ENCODE peak calls at places on chromosomes 4 and X, in five cellular contexts. R, H, S, U and N are unnamed samples.

GRCh38 chr4:85370400-85371032 is 104.4 kb upstream of the ARHGAP24 start:
- DNase-seq in U (no peak), H (no peak), S (peak), R (peak), N (peak)

GRCh38 chr4:148539387-148539786 is 97.2 kb upstream of the NR3C2 start:
- DNase-seq in R (no peak), U (no peak), S (no peak), H (no peak), N (no peak)

GRCh38 chrX:46710927-46711623 is 47.8 kb downstream of the SLC9A7 start:
- DNase-seq in R (no peak), S (peak), U (no peak), H (no peak), N (no peak)

GRCh38 chr4:88765729-88766128 is 68.1 kb upstream of the NAP1L5 start:
- DNase-seq in U (no peak), H (no peak), R (no peak), S (peak), N (no peak)

GRCh38 chr4:1305781-1306455 is 16.2 kb downstream of the MAEA start:
- DNase-seq in R (no peak), H (peak), S (no peak), U (no peak), N (peak)

GRCh38 chrX:151711787-151712186 is 4.0 kb upstream of the FATE1 start:
- DNase-seq in R (no peak), U (no peak), S (no peak), H (no peak), N (no peak)

GRCh38 chr4:139300431-139301142 is 718 bp upstream of the NAA15 start:
- DNase-seq in H (no peak), U (no peak), R (no peak), S (peak), N (peak)

GRCh38 chr4:94976371-94977011 is 218.7 kb downstream of the BMPR1B start:
- DNase-seq in S (no peak), U (no peak), H (no peak), R (no peak), N (no peak)

GRCh38 chr4:6197433-6198174 is 2.7 kb downstream of the JAKMIP1 start:
- DNase-seq in S (no peak), R (no peak), U (no peak), H (no peak), N (no peak)

GRCh38 chr4:157040380-157040779 is 35.6 kb upstream of the GLRB start:
- DNase-seq in R (no peak), S (no peak), U (no peak), H (no peak), N (no peak)

GRCh38 chr4:157048248-157048647 is 27.7 kb upstream of the GLRB start:
- DNase-seq in S (no peak), U (no peak), H (no peak), R (no peak), N (no peak)

GRCh38 chr4:157045507-157046127 is 30.3 kb upstream of the GLRB start:
- DNase-seq in H (no peak), S (peak), U (no peak), R (no peak), N (no peak)

GRCh38 chr4:157043131-157043530 is 32.8 kb upstream of the GLRB start:
- DNase-seq in S (peak), U (no peak), R (no peak), H (no peak), N (no peak)
- TF ChIP-seq CTCF in S (no peak), U (no peak), R (no peak), H (no peak), N (no peak)

GRCh38 chrX:72006461-72006860 is 95.8 kb downstream of the NHSL2 start:
- DNase-seq in S (no peak), R (no peak), U (no peak), H (no peak), N (no peak)
- TF ChIP-seq CTCF in S (no peak), R (no peak), U (no peak), H (no peak), N (no peak)

GRCh38 chrX:154373340-154374306 is 811 bp downstream of the FLNA start:
- DNase-seq in U (no peak), R (peak), H (no peak), S (peak), N (no peak)
- TF ChIP-seq CTCF in U (peak), R (peak), H (peak), S (peak), N (peak)

DNA sequence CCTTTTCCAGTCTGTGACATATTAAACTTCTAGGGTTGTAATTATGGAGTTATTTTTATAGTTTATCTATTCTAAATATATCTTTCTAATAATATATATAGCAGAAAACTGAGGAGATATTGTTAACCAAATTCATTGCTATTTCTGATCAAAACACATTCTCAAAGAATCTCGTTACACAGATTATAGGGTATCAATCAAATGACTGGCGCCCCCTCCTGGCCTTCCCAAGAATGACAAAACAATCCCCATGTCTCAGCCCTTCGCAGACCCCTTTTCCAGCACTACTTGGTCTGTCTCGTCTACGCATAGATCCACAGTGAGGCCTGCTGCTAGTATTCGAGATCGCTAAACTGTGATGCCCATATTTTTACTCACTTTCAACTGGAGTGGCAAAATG is 209.3 kb downstream of the GPC3 start:
- DNase-seq in U (no peak), S (no peak), R (peak), H (peak), N (peak)
- TF ChIP-seq CTCF in U (peak), S (peak), R (peak), H (peak), N (peak)

DNA sequence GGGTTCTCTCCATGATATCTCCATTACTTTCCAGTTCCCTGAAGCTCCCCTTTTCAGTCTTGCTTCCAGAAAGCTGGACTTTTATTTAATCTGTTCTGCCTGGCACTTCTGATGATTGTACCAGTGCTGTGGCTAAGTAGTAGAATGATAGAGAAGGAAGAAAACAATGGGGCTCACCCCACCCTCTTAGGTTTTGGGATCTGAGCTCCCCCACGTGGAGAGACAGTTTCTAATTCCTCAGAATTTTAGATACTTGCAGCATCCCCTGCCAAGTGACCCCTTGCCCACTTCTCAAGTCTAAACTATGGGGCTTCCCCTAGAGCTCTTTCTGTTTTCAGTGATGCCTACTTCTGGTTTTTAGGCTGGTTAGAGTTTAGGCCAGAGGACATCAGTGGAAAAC is 73.9 kb downstream of the GC start:
- DNase-seq in S (peak), R (no peak), H (no peak), U (no peak), N (no peak)
- TF ChIP-seq CTCF in S (no peak), R (peak), H (no peak), U (no peak), N (no peak)

DNA sequence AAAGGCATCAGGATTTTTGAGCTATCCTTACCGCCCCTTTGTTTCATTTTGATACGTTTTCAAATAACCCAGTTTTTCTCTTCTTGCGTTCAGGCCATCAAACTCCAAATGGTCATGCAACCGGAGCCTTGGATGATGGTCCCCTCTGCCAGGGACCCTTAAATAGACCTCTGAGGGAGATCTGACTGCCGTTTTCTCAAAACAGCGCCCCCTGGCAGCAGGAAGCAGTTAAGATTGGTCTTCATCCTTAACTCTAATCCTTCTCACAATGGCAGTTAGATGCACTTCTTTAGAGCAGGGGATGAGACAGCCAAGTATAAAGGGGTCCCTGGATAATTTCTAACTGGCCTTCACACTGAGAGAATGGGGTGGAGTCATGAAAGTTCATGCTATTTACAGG is 525.0 kb upstream of the SPANXN1 start:
- DNase-seq in H (no peak), U (no peak), S (no peak), R (no peak), N (no peak)
- TF ChIP-seq CTCF in H (no peak), U (no peak), S (no peak), R (peak), N (no peak)

GRCh38 chr4:2930821-2931764 is 32.1 kb downstream of the NOP14 start:
- DNase-seq in R (no peak), S (no peak), U (peak), H (peak), N (no peak)
- TF ChIP-seq CTCF in R (peak), S (peak), U (peak), H (peak), N (peak)

DNA sequence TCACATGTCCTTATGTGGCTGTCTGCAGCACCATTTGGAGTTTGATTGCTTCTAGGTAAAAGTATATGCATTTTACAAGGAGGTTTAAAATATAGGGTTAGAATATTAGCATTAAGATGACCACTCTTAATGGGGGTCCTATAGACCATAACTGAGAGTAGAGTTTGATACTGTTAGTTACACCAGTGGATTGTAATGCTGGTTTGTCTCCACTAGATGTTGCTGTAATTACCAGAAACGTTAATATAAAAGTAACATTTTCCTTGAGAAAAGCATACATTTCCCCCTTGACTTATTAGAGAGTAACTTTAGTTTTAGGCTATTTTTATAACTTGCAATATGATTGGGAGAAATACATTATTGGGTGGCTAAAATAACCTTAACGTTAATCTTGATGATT is 93.0 kb downstream of the ZXDA start:
- DNase-seq in H (no peak), S (no peak), R (no peak), U (no peak), N (no peak)
- TF ChIP-seq CTCF in H (peak), S (no peak), R (peak), U (no peak), N (peak)